ENCODE peak calls at places on chromosomes 13 and 19, in four cellular contexts. I is foreskin fibroblast, T is T-helper 1 cell, K is activated T-cell treated with anti-CD3 and anti-CD28 coated beads for 24 hours. M is an unnamed sample.

GRCh38 chr19:37309834-37310575 is 60.9 kb upstream of the ZNF527 start:
- DNase-seq in I (no peak), T (no peak), K (no peak), M (no peak)

GRCh38 chr19:5345895-5346386 is 5.3 kb upstream of the PTPRS start:
- DNase-seq in I (no peak), T (no peak), K (no peak), M (no peak)

GRCh38 chr13:100721885-100722512 is 47.4 kb upstream of the TMTC4 start:
- DNase-seq in K (peak), T (no peak), I (peak), M (peak)

GRCh38 chr19:55563261-55563690 is 17.4 kb downstream of the ZNF579 start:
- DNase-seq in K (no peak), I (no peak), T (no peak), M (no peak)

GRCh38 chr19:21460686-21461085 is 44.7 kb upstream of the ZNF429 start:
- DNase-seq in K (no peak), T (no peak), I (no peak), M (no peak)

GRCh38 chr13:76822691-76823267 is 63.4 kb downstream of the KCTD12 start:
- DNase-seq in K (no peak), I (no peak), T (no peak), M (no peak)

GRCh38 chr19:41701401-41702075 is 6.9 kb upstream of the CEACAM5 start:
- DNase-seq in K (no peak), I (no peak), T (no peak), M (no peak)

GRCh38 chr13:52371736-52372247 is 34.2 kb downstream of the THSD1 start:
- DNase-seq in K (no peak), I (no peak), T (no peak), M (no peak)

GRCh38 chr19:50912102-50912599 is 956 bp upstream of the KLK4 start:
- DNase-seq in K (no peak), I (no peak), T (no peak), M (no peak)

GRCh38 chr13:41457589-41458186 is 338 bp downstream of the RGCC start:
- DNase-seq in K (no peak), I (no peak), T (no peak), M (no peak)

GRCh38 chr19:1252818-1253513 is 4.6 kb downstream of the MIDN start:
- DNase-seq in K (no peak), I (peak), T (peak), M (peak)

GRCh38 chr19:46813570-46814358 is 25.4 kb upstream of the SLC1A5 start:
- DNase-seq in K (no peak), T (no peak), I (no peak), M (no peak)

GRCh38 chr19:31127132-31127967 is 221.9 kb downstream of the TSHZ3 start:
- DNase-seq in K (no peak), T (no peak), I (peak), M (no peak)

GRCh38 chr13:59371229-59371628 is 792.5 kb downstream of the DIAPH3 start:
- DNase-seq in T (no peak), I (no peak), K (no peak), M (no peak)

GRCh38 chr19:13788991-13789390 is 6.3 kb upstream of the ZSWIM4 start:
- DNase-seq in K (no peak), I (peak), T (no peak), M (no peak)

GRCh38 chr13:110915874-110916670 is 1.2 kb upstream of the ANKRD10 start:
- DNase-seq in T (no peak), K (no peak), I (peak), M (no peak)

GRCh38 chr19:29315566-29315965 is 102.6 kb upstream of the UQCRFS1 start:
- DNase-seq in T (no peak), I (no peak), K (no peak), M (no peak)

GRCh38 chr19:737591-738093 is 13.3 kb upstream of the MISP start:
- DNase-seq in K (peak), I (no peak), T (peak), M (peak)

GRCh38 chr19:843180-843835 is 2.5 kb downstream of the PRTN3 start:
- DNase-seq in T (no peak), I (no peak), K (no peak), M (no peak)

GRCh38 chr19:42290523-42291436 is 11.2 kb upstream of the PRR19 start:
- DNase-seq in I (no peak), T (no peak), K (no peak), M (peak)

GRCh38 chr13:48783181-48783630 is 129.5 kb downstream of the CYSLTR2 start:
- DNase-seq in I (peak), K (no peak), T (no peak), M (no peak)

GRCh38 chr19:27793128-27793643 is 1419.8 kb downstream of the UQCRFS1 start:
- DNase-seq in T (peak), I (peak), K (peak), M (peak)

GRCh38 chr19:3644351-3645066 is 17.9 kb upstream of the CACTIN start:
- DNase-seq in K (no peak), I (peak), T (no peak), M (no peak)

GRCh38 chr19:13727798-13728197 is 36.5 kb upstream of the MRI1 start:
- DNase-seq in K (no peak), I (peak), T (no peak), M (no peak)

GRCh38 chr19:18317998-18318800 is 4.7 kb downstream of the LSM4 start:
- DNase-seq in I (no peak), K (no peak), T (no peak), M (no peak)

GRCh38 chr13:74047925-74048324 is 86.3 kb downstream of the KLF12 start:
- DNase-seq in K (no peak), I (no peak), T (no peak), M (no peak)

GRCh38 chr13:50729177-50729576 is 114.3 kb downstream of the DLEU7 start:
- DNase-seq in T (no peak), I (no peak), K (no peak), M (no peak)

GRCh38 chr19:14555918-14556661 is 15.8 kb downstream of the NDUFB7 start:
- DNase-seq in K (no peak), I (no peak), T (no peak), M (no peak)

GRCh38 chr19:39514840-39515550 is at the start of gene SELENOV:
- DNase-seq in K (no peak), T (no peak), I (no peak), M (no peak)

GRCh38 chr13:46181799-46182490 is at the start of gene LCP1:
- DNase-seq in I (no peak), K (peak), T (peak), M (peak)

GRCh38 chr19:12838182-12838890 is at the start of gene MAST1:
- DNase-seq in I (no peak), K (peak), T (peak), M (no peak)

GRCh38 chr13:101640797-101641400 is 188.4 kb downstream of the ITGBL1 start:
- DNase-seq in K (no peak), T (no peak), I (peak), M (no peak)

GRCh38 chr19:5288347-5288739 is 52.3 kb downstream of the PTPRS start:
- DNase-seq in K (no peak), I (no peak), T (no peak), M (no peak)

GRCh38 chr13:38875186-38875875 is 115.3 kb downstream of the STOML3 start:
- DNase-seq in T (no peak), I (no peak), K (no peak), M (no peak)

GRCh38 chr19:41910240-41910991 is 17.8 kb downstream of the ERFL start:
- DNase-seq in I (no peak), K (no peak), T (no peak), M (no peak)

GRCh38 chr13:94362411-94362909 is 117.0 kb downstream of the DCT start:
- DNase-seq in T (peak), K (peak), I (peak), M (peak)

GRCh38 chr13:93872948-93873347 is 606.5 kb downstream of the DCT start:
- DNase-seq in K (no peak), I (no peak), T (no peak), M (no peak)

GRCh38 chr13:47175172-47175806 is 278.4 kb upstream of the HTR2A start:
- DNase-seq in I (peak), T (no peak), K (no peak), M (no peak)

GRCh38 chr13:94006271-94006670 is 473.2 kb downstream of the DCT start:
- DNase-seq in I (no peak), K (no peak), T (no peak), M (no peak)